ENCODE peak calls at places on chromosomes 7 and 10, in eight cellular contexts. D, A, B, Q, P, K, G and Y are unnamed samples.

GRCh38 chr7:143422033-143422432 is 13.4 kb upstream of the EPHA1 start:
- DNase-seq in D (no peak), A (no peak), B (no peak), Q (no peak), P (no peak), K (no peak), G (no peak), Y (no peak)

GRCh38 chr7:112069879-112070321 is 136.3 kb downstream of the DOCK4 start:
- DNase-seq in D (no peak), A (no peak), B (no peak), Q (no peak), P (no peak), K (no peak), G (no peak), Y (peak; percentile 72)

GRCh38 chr7:6576024-6576866 is 1.0 kb upstream of the ZDHHC4 start:
- DNase-seq in D (no peak), A (peak; percentile 34), B (no peak), Q (no peak), P (no peak), K (no peak), G (peak; percentile 39), Y (no peak)

GRCh38 chr10:52883996-52884871 is 111.7 kb upstream of the MBL2 start:
- DNase-seq in D (peak; percentile 25), A (peak; percentile 88), B (no peak), Q (peak; percentile 85), P (peak; percentile 23), K (peak; percentile 92), G (peak; percentile 29), Y (peak; percentile 67)

GRCh38 chr10:1217661-1218060 is 161.5 kb downstream of the WDR37 start:
- DNase-seq in D (no peak), A (no peak), B (no peak), Q (no peak), P (no peak), K (no peak), G (no peak), Y (no peak)

GRCh38 chr10:132142396-132143161 is 44.2 kb upstream of the DPYSL4 start:
- DNase-seq in D (no peak), A (peak; percentile 60), B (no peak), Q (no peak), P (no peak), K (no peak), G (peak; percentile 77), Y (no peak)

GRCh38 chr10:126598009-126598408 is 72.5 kb downstream of the C10orf90 start:
- DNase-seq in D (no peak), A (peak; percentile 79), B (no peak), Q (no peak), P (peak; percentile 38), K (peak; percentile 32), G (peak; percentile 14), Y (peak; percentile 10)

GRCh38 chr7:65968256-65969185 is 13.5 kb downstream of the GUSB start:
- DNase-seq in D (no peak), A (no peak), B (no peak), Q (no peak), P (no peak), K (no peak), G (no peak), Y (no peak)

GRCh38 chr10:75803816-75804576 is 372.6 kb downstream of the LRMDA start:
- DNase-seq in D (no peak), A (no peak), B (no peak), Q (no peak), P (no peak), K (no peak), G (no peak), Y (no peak)

GRCh38 chr10:124387078-124387874 is 31.4 kb downstream of the OAT start:
- DNase-seq in D (no peak), A (peak; percentile 47), B (no peak), Q (no peak), P (no peak), K (no peak), G (no peak), Y (no peak)

GRCh38 chr7:78176186-78176585 is 377.6 kb downstream of the PHTF2 start:
- DNase-seq in D (no peak), A (no peak), B (peak; percentile 61), Q (no peak), P (no peak), K (no peak), G (no peak), Y (no peak)
- TF ChIP-seq POLR2AphosphoS5 in D (no peak), A (no peak), B (no peak), Q (no peak), P (no peak), K (no peak), G (no peak), Y (no peak)

DNA sequence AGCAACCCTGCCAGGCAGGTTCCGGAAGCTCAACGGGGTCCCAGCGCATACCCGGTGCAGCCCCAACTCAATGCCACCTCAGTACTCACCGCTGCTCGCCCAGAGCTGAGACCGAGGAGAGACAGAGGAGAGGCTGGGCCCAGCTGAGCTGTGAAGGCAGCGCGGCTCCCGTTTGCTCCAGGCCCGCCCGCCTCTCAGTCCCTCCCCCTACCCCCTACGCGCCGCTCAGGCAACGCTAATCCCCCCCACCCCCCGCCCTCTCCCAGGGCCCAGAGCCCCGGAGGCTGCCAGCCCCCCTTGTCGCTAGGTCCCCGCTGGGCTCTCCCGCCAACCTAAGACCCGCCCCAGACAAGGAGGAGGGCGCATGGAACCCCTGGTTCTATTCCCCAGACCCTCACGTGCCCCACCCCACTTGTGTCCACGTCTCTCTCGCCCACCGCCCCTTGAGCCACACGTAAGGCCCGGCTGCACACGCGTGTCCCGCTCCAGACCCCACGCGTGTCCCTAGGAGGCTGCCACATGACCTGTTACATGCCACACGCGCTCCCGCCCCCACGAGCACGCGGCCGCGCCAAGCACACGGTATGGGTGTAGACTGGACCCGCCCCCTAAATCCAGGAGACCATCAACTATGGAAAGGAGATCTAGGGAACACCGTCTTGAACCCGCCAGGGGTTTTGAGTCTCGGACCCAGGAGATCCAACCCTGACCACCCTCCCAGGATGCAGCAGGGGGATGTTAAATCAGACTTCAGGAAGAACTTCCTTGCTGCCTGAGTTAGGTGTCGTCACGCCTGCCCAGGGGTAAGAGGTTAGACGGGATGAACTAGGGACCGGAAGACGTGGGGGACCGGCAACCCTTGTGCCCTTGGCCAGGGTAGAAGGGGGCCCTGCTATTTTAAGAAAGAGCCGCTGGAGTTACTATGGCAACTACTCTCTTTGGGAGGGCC is at the start of gene PSD:
- DNase-seq in D (no peak), A (peak; percentile 84), B (no peak), Q (no peak), P (no peak), K (no peak), G (peak; percentile 38), Y (no peak)
- TF ChIP-seq EZH2 in D (no peak), A (no peak), B (no peak), Q (no peak), P (no peak), K (no peak), G (no peak), Y (no peak)

DNA sequence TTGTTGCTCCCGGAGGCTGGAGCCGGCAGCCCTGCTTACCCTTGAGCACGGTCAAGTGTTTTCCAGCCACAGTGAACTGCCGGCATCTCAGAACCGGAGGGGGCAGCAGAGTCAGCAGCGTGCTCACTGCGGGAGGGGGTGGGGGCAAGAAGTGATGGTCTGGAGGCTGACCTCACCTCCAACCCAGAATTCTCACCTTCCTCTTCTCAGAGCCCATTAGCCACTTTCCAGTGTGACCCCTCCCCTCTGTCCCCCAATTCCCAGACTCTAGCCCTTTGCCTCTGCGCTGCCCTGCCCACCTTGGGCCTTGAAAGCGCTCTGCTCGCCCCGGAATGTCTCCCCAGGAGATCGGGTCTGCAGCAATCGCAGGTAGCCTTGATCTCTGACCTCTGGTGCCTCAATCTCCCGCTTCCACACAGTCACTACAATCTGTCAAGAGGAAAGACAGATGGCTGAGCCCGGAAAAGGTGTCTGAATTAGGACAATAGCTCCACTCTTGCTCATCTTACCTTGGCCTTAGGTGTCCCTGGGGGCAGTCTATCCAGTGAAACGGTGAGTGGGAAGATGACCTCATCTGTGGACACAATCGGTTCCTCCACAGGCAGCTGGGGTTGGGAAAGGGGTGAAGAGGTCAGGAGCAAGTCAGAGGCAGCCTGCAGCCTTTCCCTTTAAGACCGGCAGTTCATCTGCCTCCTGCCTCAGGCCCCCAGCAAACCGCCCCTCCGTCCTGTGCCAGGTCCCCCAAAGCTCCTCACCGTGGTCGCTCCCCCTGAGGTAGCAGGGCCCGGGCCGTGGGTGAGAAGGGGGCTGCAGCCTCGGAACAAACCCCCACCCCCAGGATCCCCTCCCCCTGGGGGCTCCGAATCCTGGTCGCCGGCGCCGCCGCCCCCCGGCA is 942 bp downstream of the TRAPPC14 start:
- DNase-seq in D (no peak), A (peak; percentile 37), B (no peak), Q (no peak), P (no peak), K (peak; percentile 85), G (peak; percentile 63), Y (peak; percentile 36)
- TF ChIP-seq POLR2AphosphoS5 in D (no peak), A (no peak), B (no peak), Q (peak; percentile 32), P (no peak), K (no peak), G (peak; percentile 36), Y (peak; percentile 7)

GRCh38 chr7:27221201-27221797 is 21.3 kb upstream of the EVX1 start:
- DNase-seq in D (no peak), A (no peak), B (no peak), Q (no peak), P (no peak), K (no peak), G (no peak), Y (no peak)

GRCh38 chr7:27223941-27224590 is 18.5 kb upstream of the EVX1 start:
- DNase-seq in D (no peak), A (no peak), B (no peak), Q (no peak), P (no peak), K (no peak), G (no peak), Y (no peak)

GRCh38 chr7:27220440-27220955 is 20.6 kb upstream of the HOXA13 start:
- DNase-seq in D (no peak), A (no peak), B (no peak), Q (no peak), P (no peak), K (no peak), G (no peak), Y (no peak)

GRCh38 chr7:27229448-27229847 is 13.2 kb upstream of the EVX1 start:
- DNase-seq in D (no peak), A (no peak), B (no peak), Q (no peak), P (no peak), K (no peak), G (no peak), Y (no peak)

DNA sequence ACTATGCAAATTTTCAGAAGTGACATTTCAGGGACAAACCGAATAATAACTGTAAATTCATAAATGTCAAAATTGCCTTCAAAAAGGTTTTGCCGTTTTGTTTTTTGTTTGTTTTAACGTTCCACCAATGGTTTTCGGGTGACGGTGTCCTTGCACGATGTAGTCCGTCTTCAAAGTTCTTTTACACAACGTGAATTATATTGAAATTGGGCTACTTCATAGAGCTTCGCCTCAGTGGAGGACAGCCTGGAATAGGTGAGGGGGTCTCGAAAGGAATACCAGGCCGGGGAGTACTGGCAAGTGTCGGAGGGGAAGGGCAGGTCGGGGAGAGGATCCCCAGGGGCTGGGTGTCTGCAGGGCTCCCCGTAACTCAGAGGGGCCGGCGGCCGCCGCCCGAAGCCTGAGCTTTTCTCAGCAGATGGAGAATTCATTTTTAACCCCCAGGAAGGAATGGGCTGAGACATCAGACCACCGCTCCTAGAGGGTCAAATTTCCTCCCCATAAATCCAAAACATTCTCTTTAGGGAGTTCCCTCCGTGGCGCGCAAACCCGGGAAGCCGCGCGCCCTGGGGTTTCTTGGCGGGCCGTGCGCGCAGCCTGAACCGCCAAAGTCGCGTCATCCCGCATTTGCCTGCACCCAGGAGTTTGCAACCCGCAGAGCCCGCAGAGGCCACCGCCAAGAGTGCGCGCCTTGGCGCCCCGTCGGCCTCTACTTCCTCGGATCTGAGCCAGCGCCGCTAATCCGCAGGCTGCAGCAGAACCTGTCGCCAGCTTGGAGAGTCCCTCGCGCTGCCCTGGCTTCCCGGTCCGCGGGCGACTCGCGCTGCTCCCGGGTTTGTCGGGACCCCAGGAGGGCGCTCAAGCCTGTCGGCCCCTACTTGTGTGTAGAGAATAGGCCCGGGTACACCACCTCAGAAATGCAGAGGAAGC is 17.3 kb upstream of the EVX1 start:
- DNase-seq in D (no peak), A (peak; percentile 66), B (no peak), Q (no peak), P (no peak), K (no peak), G (no peak), Y (no peak)
- TF ChIP-seq EZH2 in D (no peak), A (peak; percentile 92), B (no peak), Q (peak; percentile 99), P (no peak), K (peak; percentile 59), G (no peak), Y (peak; percentile 97)